ENCODE peak calls at places on chromosomes 5 and 9, in nine cellular contexts. J, M, V, R, K, W, Y, S and G are unnamed samples.

GRCh38 chr5:65861830-65862241 is 64.5 kb upstream of the ERBIN start:
- DNase-seq in J (no peak), M (no peak), V (no peak), R (peak; percentile 60), K (no peak), W (no peak), Y (peak; percentile 69), S (peak; percentile 90), G (no peak)

GRCh38 chr9:134778841-134779411 is 101.7 kb upstream of the FCN2 start:
- DNase-seq in J (peak; percentile 77), M (no peak), V (peak; percentile 27), R (peak; percentile 73), K (peak; percentile 82), W (no peak), Y (peak; percentile 64), S (peak; percentile 53), G (no peak)

GRCh38 chr9:121985792-121986494 is 107.2 kb downstream of the TTLL11 start:
- DNase-seq in J (no peak), M (no peak), V (no peak), R (no peak), K (no peak), W (no peak), Y (no peak), S (no peak), G (no peak)

GRCh38 chr5:68884144-68884754 is 209.6 kb upstream of the SLC30A5 start:
- DNase-seq in J (no peak), M (no peak), V (no peak), R (no peak), K (no peak), W (peak; percentile 65), Y (no peak), S (no peak), G (no peak)

GRCh38 chr5:31021181-31021624 is 172.3 kb upstream of the CDH6 start:
- DNase-seq in J (no peak), M (no peak), V (no peak), R (no peak), K (no peak), W (no peak), Y (peak; percentile 49), S (peak; percentile 79), G (no peak)

GRCh38 chr5:100856462-100856861 is 46.6 kb downstream of the ST8SIA4 start:
- DNase-seq in J (no peak), M (no peak), V (no peak), R (no peak), K (no peak), W (no peak), Y (no peak), S (no peak), G (no peak)

GRCh38 chr9:35406183-35406959 is 83.5 kb upstream of the RUSC2 start:
- DNase-seq in J (peak; percentile 79), M (no peak), V (no peak), R (peak; percentile 36), K (peak; percentile 36), W (no peak), Y (no peak), S (peak; percentile 34), G (no peak)

GRCh38 chr9:116712781-116713180 is 25.7 kb downstream of the TRIM32 start:
- DNase-seq in J (no peak), M (no peak), V (no peak), R (no peak), K (no peak), W (no peak), Y (no peak), S (no peak), G (no peak)

GRCh38 chr5:89967806-89968444 is 441.6 kb downstream of the CETN3 start:
- DNase-seq in J (no peak), M (no peak), V (no peak), R (no peak), K (no peak), W (no peak), Y (no peak), S (peak; percentile 79), G (no peak)

GRCh38 chr5:42876375-42876844 is 64.7 kb upstream of the SELENOP start:
- DNase-seq in J (peak; percentile 31), M (no peak), V (no peak), R (no peak), K (no peak), W (no peak), Y (no peak), S (no peak), G (no peak)

GRCh38 chr5:10145922-10146321 is 103.8 kb downstream of the ATPSCKMT start:
- DNase-seq in J (peak; percentile 41), M (no peak), V (peak; percentile 68), R (peak; percentile 20), K (no peak), W (no peak), Y (peak; percentile 66), S (peak; percentile 59), G (no peak)

GRCh38 chr5:1792842-1793266 is 6.8 kb downstream of the MRPL36 start:
- DNase-seq in J (no peak), M (peak; percentile 73), V (no peak), R (no peak), K (no peak), W (peak; percentile 90), Y (no peak), S (peak; percentile 97), G (peak; percentile 73)

GRCh38 chr5:17951392-17952169 is 317.3 kb downstream of the TAF11L14 start:
- DNase-seq in J (peak; percentile 12), M (no peak), V (no peak), R (peak; percentile 34), K (peak; percentile 30), W (no peak), Y (peak; percentile 52), S (no peak), G (no peak)

GRCh38 chr5:74633710-74634109 is 6.8 kb downstream of the ENC1 start:
- DNase-seq in J (no peak), M (no peak), V (no peak), R (no peak), K (no peak), W (no peak), Y (no peak), S (peak; percentile 36), G (no peak)

GRCh38 chr9:88753691-88754367 is 218.9 kb downstream of the NXNL2 start:
- DNase-seq in J (peak; percentile 71), M (no peak), V (no peak), R (no peak), K (no peak), W (no peak), Y (no peak), S (no peak), G (no peak)

GRCh38 chr9:133396952-133397351 is 20.8 kb downstream of the STKLD1 start:
- DNase-seq in J (peak; percentile 56), M (no peak), V (no peak), R (no peak), K (peak; percentile 65), W (no peak), Y (peak; percentile 61), S (no peak), G (no peak)

GRCh38 chr9:115925424-115925823 is 228.2 kb upstream of the PAPPA start:
- DNase-seq in J (no peak), M (no peak), V (no peak), R (no peak), K (no peak), W (no peak), Y (no peak), S (no peak), G (no peak)

GRCh38 chr5:81393783-81394718 is at the start of gene ACOT12:
- DNase-seq in J (peak; percentile 72), M (no peak), V (no peak), R (no peak), K (peak; percentile 35), W (no peak), Y (peak; percentile 18), S (peak; percentile 22), G (no peak)

GRCh38 chr9:75995066-75995465 is 104.6 kb downstream of the PCSK5 start:
- DNase-seq in J (no peak), M (no peak), V (no peak), R (no peak), K (no peak), W (no peak), Y (no peak), S (no peak), G (no peak)

GRCh38 chr9:137575382-137575724 is 3.4 kb downstream of the DPH7 start:
- DNase-seq in J (no peak), M (no peak), V (no peak), R (no peak), K (no peak), W (no peak), Y (no peak), S (peak; percentile 29), G (no peak)